ENCODE peak calls at places on chromosomes 4 and X, in nine cellular contexts. W is fibroblast of mammary gland; I is activated naive CD4-positive, alpha-beta T cell treated with anti-CD3 and anti-CD28 coated beads, Interleukin-2, amount 50 U/mL, for 16 hours; J is IMR-90; Y is H4; G is activated CD4-positive, CD25-positive, alpha-beta regulatory T cell treated with anti-CD3 and anti-CD28 coated beads, Interleukin-2, amount 50 U/mL, for 16 hours; S is heart right ventricle; E is OCI-LY7; K is stimulated activated CD4-positive, alpha-beta T cell treated with anti-CD3 and anti-CD28 coated beads, TNF-alpha, amount 100 ng/mL, for 1 hour. Q is an unnamed sample.

GRCh38 chr4:139483000-139483399 is 29.1 kb downstream of the RAB33B start:
- DNase-seq in K (no peak), G (no peak), S (no peak), E (no peak), I (no peak), W (no peak), Y (no peak), J (no peak), Q (no peak)

GRCh38 chr4:73707918-73708577 is 32.3 kb upstream of the CXCL8 start:
- DNase-seq in K (no peak), Y (peak), G (no peak), S (peak), W (peak), I (no peak), E (no peak), J (peak), Q (peak)

GRCh38 chr4:108043536-108043935 is 53.8 kb downstream of the HADH start:
- DNase-seq in W (peak), I (no peak), S (no peak), J (no peak), E (peak), K (no peak), Y (no peak), G (no peak), Q (no peak)

GRCh38 chr4:8401665-8402064 is 38.9 kb downstream of the ACOX3 start:
- DNase-seq in J (no peak), G (no peak), E (no peak), Y (no peak), I (no peak), S (no peak), K (no peak), W (no peak), Q (no peak)

GRCh38 chr4:169070071-169070894 is 60.2 kb upstream of the CBR4 start:
- DNase-seq in I (no peak), K (no peak), E (no peak), W (peak), J (peak), G (no peak), Y (peak), S (peak), Q (peak)

GRCh38 chr4:168654206-168655174 is 157.6 kb downstream of the PALLD start:
- DNase-seq in W (no peak), E (no peak), K (no peak), S (no peak), Y (no peak), I (no peak), G (no peak), J (no peak), Q (peak)

GRCh38 chr4:140595065-140595464 is 26.3 kb upstream of the UCP1 start:
- DNase-seq in K (no peak), I (no peak), E (peak), S (no peak), G (no peak), Y (no peak), W (peak), J (peak), Q (no peak)

GRCh38 chrX:101409043-101409442 is 1.0 kb downstream of the HNRNPH2 start:
- DNase-seq in W (no peak), E (no peak), I (no peak), J (no peak), G (no peak), Y (no peak), S (no peak), K (no peak), Q (no peak)

GRCh38 chrX:9942086-9942485 is 25.1 kb upstream of the CLDN34 start:
- DNase-seq in S (no peak), K (no peak), J (no peak), Y (no peak), W (no peak), E (no peak), G (peak), I (peak), Q (peak)

GRCh38 chr4:141416677-141417363 is 196.1 kb downstream of the ZNF330 start:
- DNase-seq in I (no peak), Y (no peak), G (no peak), W (peak), K (no peak), S (no peak), J (peak), E (no peak), Q (no peak)

GRCh38 chr4:113327513-113327912 is 278.1 kb downstream of the ANK2 start:
- DNase-seq in S (no peak), I (no peak), G (no peak), W (peak), Y (peak), J (peak), E (no peak), K (no peak), Q (no peak)

GRCh38 chr4:15244354-15244753 is 183.5 kb upstream of the C1QTNF7 start:
- DNase-seq in G (no peak), Y (peak), J (peak), K (no peak), W (peak), E (no peak), I (no peak), S (no peak), Q (no peak)

GRCh38 chr4:73224886-73225285 is 33.7 kb downstream of the ANKRD17 start:
- DNase-seq in I (no peak), W (no peak), J (no peak), Y (no peak), S (no peak), K (no peak), E (no peak), G (no peak), Q (no peak)

GRCh38 chrX:136030357-136031225 is 45.4 kb downstream of the SLC9A6 start:
- DNase-seq in W (peak), G (no peak), J (peak), Y (no peak), E (no peak), S (peak), K (no peak), I (no peak), Q (peak)

GRCh38 chr4:176084769-176085168 is 19.1 kb downstream of the WDR17 start:
- DNase-seq in E (no peak), I (no peak), J (no peak), S (no peak), K (no peak), W (peak), G (no peak), Y (no peak), Q (no peak)